ENCODE peak calls at places on chromosomes 4 and X, in eight cellular contexts. One of them, this sample, is unnamed.

GRCh38 chr4:139715721-139716391 is 50.2 kb downstream of the MGST2 start:
- DNase-seq in left lung: no peak
- DNase-seq in cardiac muscle cell: no peak
- DNase-seq in transverse colon: no peak
- DNase-seq in pancreas: no peak
- DNase-seq in HL-60: no peak
- DNase-seq in sigmoid colon: no peak
- DNase-seq in heart right ventricle: no peak
- DNase-seq in this sample: no peak

GRCh38 chr4:182042945-182043344 is 200.3 kb upstream of the TENM3 start:
- DNase-seq in left lung: no peak
- DNase-seq in cardiac muscle cell: no peak
- DNase-seq in transverse colon: no peak
- DNase-seq in pancreas: no peak
- DNase-seq in HL-60: no peak
- DNase-seq in sigmoid colon: no peak
- DNase-seq in heart right ventricle: no peak
- DNase-seq in this sample: no peak

GRCh38 chr4:94758141-94758699 is 465 bp downstream of the BMPR1B start:
- DNase-seq in left lung: no peak
- DNase-seq in cardiac muscle cell: no peak
- DNase-seq in transverse colon: peak; percentile 13
- DNase-seq in pancreas: peak; percentile 34
- DNase-seq in HL-60: no peak
- DNase-seq in sigmoid colon: peak; percentile 68
- DNase-seq in heart right ventricle: no peak
- DNase-seq in this sample: peak; percentile 74

GRCh38 chr4:88017516-88018302 is 10.3 kb downstream of the PKD2 start:
- DNase-seq in left lung: no peak
- DNase-seq in cardiac muscle cell: no peak
- DNase-seq in transverse colon: no peak
- DNase-seq in pancreas: no peak
- DNase-seq in HL-60: no peak
- DNase-seq in sigmoid colon: peak; percentile 71
- DNase-seq in heart right ventricle: peak; percentile 40
- DNase-seq in this sample: no peak

GRCh38 chrX:119234931-119235555 is 1.0 kb upstream of the PGRMC1 start:
- DNase-seq in left lung: no peak
- DNase-seq in cardiac muscle cell: peak; percentile 5
- DNase-seq in transverse colon: no peak
- DNase-seq in pancreas: no peak
- DNase-seq in HL-60: no peak
- DNase-seq in sigmoid colon: no peak
- DNase-seq in heart right ventricle: peak; percentile 9
- DNase-seq in this sample: no peak

GRCh38 chr4:16860506-16860905 is 37.9 kb downstream of the LDB2 start:
- DNase-seq in left lung: no peak
- DNase-seq in cardiac muscle cell: no peak
- DNase-seq in transverse colon: no peak
- DNase-seq in pancreas: no peak
- DNase-seq in HL-60: no peak
- DNase-seq in sigmoid colon: no peak
- DNase-seq in heart right ventricle: no peak
- DNase-seq in this sample: no peak

GRCh38 chr4:173333658-173334084 is 487 bp downstream of the HMGB2 start:
- DNase-seq in left lung: peak; percentile 71
- DNase-seq in cardiac muscle cell: peak; percentile 70
- DNase-seq in transverse colon: peak; percentile 58
- DNase-seq in pancreas: peak; percentile 68
- DNase-seq in HL-60: no peak
- DNase-seq in sigmoid colon: peak; percentile 83
- DNase-seq in heart right ventricle: peak; percentile 59
- DNase-seq in this sample: peak; percentile 37

GRCh38 chr4:8248091-8248490 is 21.5 kb upstream of the HTRA3 start:
- DNase-seq in left lung: no peak
- DNase-seq in cardiac muscle cell: no peak
- DNase-seq in transverse colon: no peak
- DNase-seq in pancreas: no peak
- DNase-seq in HL-60: no peak
- DNase-seq in sigmoid colon: no peak
- DNase-seq in heart right ventricle: no peak
- DNase-seq in this sample: no peak

GRCh38 chr4:174490356-174490969 is 31.8 kb downstream of the HPGD start:
- DNase-seq in left lung: no peak
- DNase-seq in cardiac muscle cell: no peak
- DNase-seq in transverse colon: no peak
- DNase-seq in pancreas: no peak
- DNase-seq in HL-60: no peak
- DNase-seq in sigmoid colon: no peak
- DNase-seq in heart right ventricle: no peak
- DNase-seq in this sample: no peak

GRCh38 chr4:37812713-37813112 is 13.8 kb upstream of the PGM2 start:
- DNase-seq in left lung: no peak
- DNase-seq in cardiac muscle cell: no peak
- DNase-seq in transverse colon: no peak
- DNase-seq in pancreas: no peak
- DNase-seq in HL-60: no peak
- DNase-seq in sigmoid colon: no peak
- DNase-seq in heart right ventricle: no peak
- DNase-seq in this sample: peak; percentile 27

GRCh38 chr4:74376888-74377483 is 12.0 kb downstream of the EREG start:
- DNase-seq in left lung: no peak
- DNase-seq in cardiac muscle cell: peak; percentile 48
- DNase-seq in transverse colon: no peak
- DNase-seq in pancreas: no peak
- DNase-seq in HL-60: no peak
- DNase-seq in sigmoid colon: no peak
- DNase-seq in heart right ventricle: no peak
- DNase-seq in this sample: peak; percentile 63

GRCh38 chr4:26220704-26221103 is 100.1 kb upstream of the RBPJ start:
- DNase-seq in left lung: no peak
- DNase-seq in cardiac muscle cell: no peak
- DNase-seq in transverse colon: no peak
- DNase-seq in pancreas: no peak
- DNase-seq in HL-60: no peak
- DNase-seq in sigmoid colon: no peak
- DNase-seq in heart right ventricle: no peak
- DNase-seq in this sample: no peak

GRCh38 chr4:40514409-40515025 is 115.1 kb downstream of the RBM47 start:
- DNase-seq in left lung: peak; percentile 53
- DNase-seq in cardiac muscle cell: no peak
- DNase-seq in transverse colon: peak; percentile 87
- DNase-seq in pancreas: peak; percentile 71
- DNase-seq in HL-60: no peak
- DNase-seq in sigmoid colon: no peak
- DNase-seq in heart right ventricle: no peak
- DNase-seq in this sample: no peak

GRCh38 chrX:138648570-138648969 is 62.9 kb downstream of the FGF13 start:
- DNase-seq in left lung: no peak
- DNase-seq in cardiac muscle cell: no peak
- DNase-seq in transverse colon: no peak
- DNase-seq in pancreas: no peak
- DNase-seq in HL-60: no peak
- DNase-seq in sigmoid colon: no peak
- DNase-seq in heart right ventricle: no peak
- DNase-seq in this sample: no peak

DNA sequence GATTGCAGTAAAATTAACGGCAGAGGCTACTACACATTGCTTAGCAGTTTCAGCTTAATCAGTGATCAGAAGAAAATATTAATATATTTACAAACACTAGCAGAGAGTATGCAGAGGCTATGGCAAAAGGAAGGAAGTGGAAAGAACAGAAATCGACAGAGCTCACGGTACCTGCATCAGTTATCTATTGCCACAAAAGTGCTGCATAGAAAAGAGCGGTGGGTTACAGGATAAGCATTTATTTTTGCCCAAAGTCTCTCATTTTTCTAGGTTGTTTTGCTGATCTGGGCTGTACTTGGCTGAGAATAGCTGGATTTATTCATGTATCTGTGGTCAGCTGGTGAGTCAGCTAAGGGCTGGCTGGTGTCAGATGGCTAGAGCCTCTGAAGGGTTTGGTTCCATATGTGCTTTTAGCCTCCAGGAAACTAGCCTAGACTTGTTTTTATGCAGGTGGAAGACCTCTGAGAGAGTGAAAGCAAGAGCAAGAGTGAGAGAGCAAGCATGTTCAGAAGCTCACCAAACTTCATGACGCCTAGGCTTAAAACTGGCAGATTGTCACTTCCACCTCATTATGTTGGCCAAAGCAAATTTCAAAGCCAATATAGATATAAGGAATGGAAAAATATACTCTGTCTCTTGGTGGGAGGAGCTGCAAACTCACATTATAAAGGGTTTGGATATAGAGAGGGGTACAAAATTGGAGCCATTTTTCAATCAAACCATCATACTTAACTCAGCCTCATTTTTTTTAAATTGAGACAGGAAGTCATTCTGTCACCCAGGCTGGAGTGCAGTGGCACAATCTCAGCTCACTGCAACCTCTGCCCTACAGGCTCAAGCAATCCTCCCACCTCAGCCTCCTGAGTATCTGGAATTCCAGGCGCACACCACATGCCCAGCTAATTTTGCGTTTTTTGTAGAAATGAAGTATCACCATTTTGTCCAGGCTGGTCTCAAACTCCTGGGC is 153.2 kb upstream of the RPL34 start:
- DNase-seq in left lung: no peak
- DNase-seq in cardiac muscle cell: no peak
- DNase-seq in transverse colon: no peak
- DNase-seq in pancreas: no peak
- DNase-seq in HL-60: no peak
- DNase-seq in sigmoid colon: no peak
- DNase-seq in heart right ventricle: no peak
- DNase-seq in this sample: peak; percentile 88
- H3K4me3 ChIP-seq in left lung: no peak overlapping the region
- H3K4me3 ChIP-seq in cardiac muscle cell: no peak overlapping the region
- H3K4me3 ChIP-seq in transverse colon: no peak overlapping the region
- H3K4me3 ChIP-seq in pancreas: no peak overlapping the region
- H3K4me3 ChIP-seq in HL-60: no peak overlapping the region
- H3K4me3 ChIP-seq in sigmoid colon: no peak overlapping the region
- H3K4me3 ChIP-seq in heart right ventricle: no peak overlapping the region
- H3K4me3 ChIP-seq in this sample: peak overlapping the region; percentile 27

GRCh38 chr4:3819210-3819919 is 53.2 kb downstream of the ADRA2C start:
- DNase-seq in left lung: no peak
- DNase-seq in cardiac muscle cell: no peak
- DNase-seq in transverse colon: no peak
- DNase-seq in pancreas: no peak
- DNase-seq in HL-60: no peak
- DNase-seq in sigmoid colon: no peak
- DNase-seq in heart right ventricle: no peak
- DNase-seq in this sample: no peak
- H3K27ac ChIP-seq in left lung: no peak overlapping the region
- H3K27ac ChIP-seq in cardiac muscle cell: no peak overlapping the region
- H3K27ac ChIP-seq in transverse colon: no peak overlapping the region
- H3K27ac ChIP-seq in pancreas: no peak overlapping the region
- H3K27ac ChIP-seq in HL-60: no peak overlapping the region
- H3K27ac ChIP-seq in sigmoid colon: no peak overlapping the region
- H3K27ac ChIP-seq in heart right ventricle: no peak overlapping the region
- H3K27ac ChIP-seq in this sample: no peak overlapping the region

DNA sequence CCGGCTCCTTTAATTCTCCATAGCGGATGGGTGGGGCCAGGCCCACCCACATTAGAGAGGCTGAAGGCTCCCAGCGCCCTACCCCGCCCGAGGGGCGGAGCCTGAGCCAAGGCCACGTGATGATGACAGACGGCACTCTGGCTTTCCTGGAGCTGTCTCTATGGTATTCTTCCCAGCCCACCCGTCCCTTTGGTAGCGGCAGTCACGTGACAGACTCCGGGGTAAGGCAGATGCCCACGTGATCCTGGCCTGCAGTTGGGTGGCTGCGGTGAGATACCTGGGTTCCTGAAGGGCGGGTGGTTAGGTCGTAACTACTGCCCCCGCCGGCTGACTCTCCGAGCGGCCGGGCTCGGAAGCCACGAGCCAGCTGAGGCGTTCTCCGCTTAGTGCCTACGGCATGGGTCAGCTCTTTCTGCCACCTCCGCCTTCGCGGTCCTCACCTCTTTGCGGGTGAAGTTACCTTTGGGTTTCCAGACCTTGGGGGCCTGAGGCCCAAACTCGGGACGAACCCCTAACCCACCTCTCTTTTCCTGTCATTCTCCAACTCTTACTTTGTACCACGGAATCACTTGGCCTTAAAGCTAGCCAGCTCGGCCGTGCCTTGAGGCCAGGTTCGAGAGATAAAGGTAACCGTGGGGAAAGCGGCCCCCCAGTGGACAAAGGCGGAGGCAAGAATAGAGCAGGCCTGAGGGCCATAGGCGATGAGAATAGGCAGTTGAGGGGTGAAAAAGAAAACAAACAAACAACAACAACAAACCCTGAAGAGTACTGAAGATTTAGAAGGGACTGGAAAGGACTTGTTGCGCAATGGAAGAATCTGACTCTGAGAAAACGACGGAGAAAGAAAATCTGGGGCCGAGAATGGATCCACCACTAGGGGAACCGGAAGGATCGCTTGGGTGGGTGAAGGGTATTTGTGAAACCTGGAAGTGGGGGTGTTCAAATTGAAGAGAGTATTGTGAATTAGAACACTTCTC is at the start of gene RRAGB:
- DNase-seq in left lung: peak; percentile 94
- DNase-seq in cardiac muscle cell: peak; percentile 92
- DNase-seq in transverse colon: peak; percentile 95
- DNase-seq in pancreas: peak; percentile 94
- DNase-seq in HL-60: peak; percentile 89
- DNase-seq in sigmoid colon: peak; percentile 97
- DNase-seq in heart right ventricle: peak; percentile 93
- DNase-seq in this sample: peak; percentile 89
- H3K4me3 ChIP-seq in left lung: peak within 1 kb of the TSS; percentile 60
- H3K4me3 ChIP-seq in cardiac muscle cell: peak within 1 kb of the TSS; percentile 52
- H3K4me3 ChIP-seq in transverse colon: peak within 1 kb of the TSS; percentile 59
- H3K4me3 ChIP-seq in pancreas: peak within 1 kb of the TSS; percentile 50
- H3K4me3 ChIP-seq in HL-60: peak within 1 kb of the TSS; percentile 69
- H3K4me3 ChIP-seq in sigmoid colon: peak within 1 kb of the TSS; percentile 66
- H3K4me3 ChIP-seq in heart right ventricle: peak within 1 kb of the TSS; percentile 75
- H3K4me3 ChIP-seq in this sample: peak within 1 kb of the TSS; percentile 82

GRCh38 chr4:11416071-11416766 is 12.5 kb downstream of the HS3ST1 start:
- DNase-seq in left lung: no peak
- DNase-seq in cardiac muscle cell: no peak
- DNase-seq in transverse colon: no peak
- DNase-seq in pancreas: no peak
- DNase-seq in HL-60: no peak
- DNase-seq in sigmoid colon: no peak
- DNase-seq in heart right ventricle: no peak
- DNase-seq in this sample: no peak

GRCh38 chr4:11415409-11416070 is 13.2 kb downstream of the HS3ST1 start:
- DNase-seq in left lung: no peak
- DNase-seq in cardiac muscle cell: no peak
- DNase-seq in transverse colon: no peak
- DNase-seq in pancreas: no peak
- DNase-seq in HL-60: no peak
- DNase-seq in sigmoid colon: no peak
- DNase-seq in heart right ventricle: no peak
- DNase-seq in this sample: no peak

GRCh38 chr4:11418610-11419009 is 10.1 kb downstream of the HS3ST1 start:
- DNase-seq in left lung: no peak
- DNase-seq in cardiac muscle cell: no peak
- DNase-seq in transverse colon: no peak
- DNase-seq in pancreas: no peak
- DNase-seq in HL-60: no peak
- DNase-seq in sigmoid colon: no peak
- DNase-seq in heart right ventricle: no peak
- DNase-seq in this sample: peak; percentile 6

GRCh38 chr4:11420327-11420726 is 8.4 kb downstream of the HS3ST1 start:
- DNase-seq in left lung: no peak
- DNase-seq in cardiac muscle cell: no peak
- DNase-seq in transverse colon: no peak
- DNase-seq in pancreas: no peak
- DNase-seq in HL-60: no peak
- DNase-seq in sigmoid colon: no peak
- DNase-seq in heart right ventricle: no peak
- DNase-seq in this sample: no peak

GRCh38 chr4:11416767-11417113 is 12.0 kb downstream of the HS3ST1 start:
- DNase-seq in left lung: no peak
- DNase-seq in cardiac muscle cell: no peak
- DNase-seq in transverse colon: no peak
- DNase-seq in pancreas: no peak
- DNase-seq in HL-60: no peak
- DNase-seq in sigmoid colon: no peak
- DNase-seq in heart right ventricle: no peak
- DNase-seq in this sample: no peak
- H3K27ac ChIP-seq in left lung: no peak overlapping the region
- H3K27ac ChIP-seq in cardiac muscle cell: no peak overlapping the region
- H3K27ac ChIP-seq in transverse colon: no peak overlapping the region
- H3K27ac ChIP-seq in pancreas: no peak overlapping the region
- H3K27ac ChIP-seq in HL-60: no peak overlapping the region
- H3K27ac ChIP-seq in sigmoid colon: no peak overlapping the region
- H3K27ac ChIP-seq in heart right ventricle: no peak overlapping the region
- H3K27ac ChIP-seq in this sample: no peak overlapping the region